ENCODE peak calls at places on chromosomes 3 and 15, in four cellular contexts. O is left ventricle myocardium inferior, Z is adrenal gland, K is ovary. X is an unnamed sample. For H3K9me3 and H3K36me3, the result is how much of the 10 kb centered on the place peaks cover.

GRCh38 chr3:72343078-72343477 is 505.2 kb downstream of the SHQ1 start:
- DNase-seq in O (no peak), Z (no peak), K (no peak), X (no peak)

GRCh38 chr3:184908859-184909258 is 96.9 kb downstream of the VPS8 start:
- DNase-seq in O (no peak), Z (no peak), K (no peak), X (no peak)

GRCh38 chr15:74709011-74709410 is 13.2 kb upstream of the EDC3 start:
- DNase-seq in O (no peak), Z (no peak), K (no peak), X (no peak)

GRCh38 chr3:123089611-123090301 is 22.9 kb downstream of the PDIA5 start:
- DNase-seq in O (peak), Z (peak), K (peak), X (no peak)

GRCh38 chr3:42839616-42840015 is 30.4 kb downstream of the ACKR2 start:
- DNase-seq in O (no peak), Z (peak), K (no peak), X (peak)

GRCh38 chr3:11498646-11499045 is 145.1 kb downstream of the VGLL4 start:
- DNase-seq in O (peak), Z (peak), K (peak), X (peak)

GRCh38 chr3:53222183-53222901 is 33.5 kb downstream of the TKT start:
- DNase-seq in O (no peak), Z (no peak), K (no peak), X (no peak)

GRCh38 chr15:69554321-69554961 is 101.8 kb downstream of the RPLP1 start:
- DNase-seq in O (no peak), Z (no peak), K (no peak), X (no peak)

GRCh38 chr15:45386974-45387373 is 8.6 kb upstream of the GATM start:
- DNase-seq in O (no peak), Z (no peak), K (no peak), X (no peak)

GRCh38 chr15:67358812-67359211 is 104.2 kb downstream of the IQCH start:
- DNase-seq in O (no peak), Z (no peak), K (no peak), X (no peak)

GRCh38 chr3:930866-931265 is 162.0 kb upstream of the CNTN6 start:
- DNase-seq in O (no peak), Z (no peak), K (no peak), X (no peak)

DNA sequence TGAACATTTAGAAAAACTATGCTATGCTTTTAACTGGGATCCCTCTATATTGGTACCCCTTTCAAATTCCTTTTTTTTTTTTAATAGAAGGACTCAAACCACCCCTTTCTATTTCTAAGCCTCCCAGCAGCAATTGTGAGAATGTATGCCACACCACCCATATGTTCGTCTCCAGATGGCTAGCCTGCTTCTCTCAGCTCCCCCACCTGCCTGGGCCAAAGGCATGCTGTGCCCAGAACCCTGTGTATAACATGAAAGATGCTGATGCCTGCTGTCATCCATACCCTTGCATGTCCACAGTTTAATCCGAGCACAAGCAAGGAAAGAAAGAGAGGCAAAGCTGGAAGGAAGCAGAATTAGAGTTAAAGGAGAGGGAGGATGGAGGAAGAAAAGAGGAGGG is 159.5 kb upstream of the CNTN6 start:
- DNase-seq in O (no peak), Z (no peak), K (no peak), X (no peak)
- H3K9me3 ChIP-seq in O (under half), Z (under half), K (under half), X (under half)

GRCh38 chr3:49053543-49053942 is 24.3 kb upstream of the IMPDH2 start:
- DNase-seq in O (no peak), Z (no peak), K (no peak), X (no peak)

GRCh38 chr3:49054344-49054862 is 25.2 kb upstream of the IMPDH2 start:
- DNase-seq in O (no peak), Z (no peak), K (no peak), X (no peak)

GRCh38 chr3:49057268-49057667 is 28.1 kb upstream of the IMPDH2 start:
- DNase-seq in O (no peak), Z (no peak), K (no peak), X (no peak)

DNA sequence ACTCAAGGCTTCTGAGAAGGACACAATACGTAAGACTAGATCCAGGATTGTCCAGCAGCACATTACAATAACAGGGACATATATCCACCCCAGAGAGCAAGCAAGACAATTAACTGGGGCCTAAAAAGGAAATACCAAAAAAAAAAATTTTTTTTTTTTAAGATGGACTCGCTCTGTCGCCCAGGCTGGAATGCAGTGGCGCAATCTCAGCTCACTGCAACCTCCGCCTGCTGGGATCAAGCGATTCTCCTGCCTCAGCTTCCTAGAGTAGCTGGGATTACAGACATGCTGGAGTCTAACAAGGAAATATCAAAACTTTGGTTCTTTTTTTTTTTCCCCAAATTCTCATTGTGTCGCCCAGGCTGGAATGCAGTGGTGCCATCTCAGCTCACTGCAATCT is 28.8 kb upstream of the IMPDH2 start:
- DNase-seq in O (no peak), Z (no peak), K (no peak), X (no peak)
- H3K36me3 ChIP-seq in O (half or more), Z (half or more), K (under half), X (under half)

GRCh38 chr15:58021332-58022230 is 43.9 kb downstream of the ALDH1A2 start:
- DNase-seq in O (no peak), Z (no peak), K (no peak), X (no peak)

GRCh38 chr15:58026552-58026951 is 39.0 kb downstream of the ALDH1A2 start:
- DNase-seq in O (no peak), Z (no peak), K (no peak), X (no peak)

DNA sequence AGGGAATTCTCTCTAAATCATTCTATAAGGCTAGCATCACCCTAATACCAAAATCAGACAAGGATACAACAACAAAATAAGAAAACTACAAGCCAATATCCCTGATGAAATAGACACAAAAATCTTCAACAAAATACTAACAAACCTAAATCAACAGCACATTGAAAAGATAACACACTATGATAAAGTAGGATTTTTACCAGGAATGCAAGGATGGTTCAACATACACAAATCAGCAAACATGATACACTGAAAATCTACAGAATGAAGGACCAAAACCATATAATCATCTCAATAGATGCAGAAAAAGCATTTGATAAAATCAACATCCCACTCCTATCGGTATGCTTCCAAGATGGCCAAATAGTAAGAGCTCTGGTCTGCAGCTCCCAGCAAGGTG is 39.5 kb downstream of the ALDH1A2 start:
- DNase-seq in O (no peak), Z (no peak), K (no peak), X (no peak)
- H3K9me3 ChIP-seq in O (half or more), Z (under half), K (under half), X (under half)

DNA sequence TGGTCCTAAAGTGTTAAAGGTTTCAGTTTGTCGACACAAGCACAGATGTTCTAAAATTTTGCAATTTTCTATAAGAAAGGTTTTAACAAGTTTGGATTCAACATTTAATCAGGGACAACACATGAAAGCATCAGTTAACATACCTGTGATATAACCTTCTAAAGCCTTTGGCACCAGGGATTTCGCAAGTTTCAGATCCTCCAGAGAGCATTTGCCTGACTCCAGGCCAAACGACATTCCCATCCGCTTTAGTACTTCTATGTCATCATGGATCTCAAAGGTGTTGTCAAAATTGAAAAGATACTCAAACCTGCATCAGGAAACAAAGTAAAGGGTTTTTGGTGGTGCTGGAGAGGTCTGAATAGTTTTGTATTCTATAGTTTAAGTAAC is 83.1 kb downstream of the ATP1B3 start:
- DNase-seq in O (no peak), Z (no peak), K (no peak), X (no peak)
- H3K36me3 ChIP-seq in O (under half), Z (under half), K (under half), X (under half)

GRCh38 chr3:166582231-166582630 is 745.0 kb upstream of the BCHE start:
- DNase-seq in O (no peak), Z (no peak), K (no peak), X (no peak)
- H3K9me3 ChIP-seq in O (under half), Z (under half), K (under half), X (under half)

DNA sequence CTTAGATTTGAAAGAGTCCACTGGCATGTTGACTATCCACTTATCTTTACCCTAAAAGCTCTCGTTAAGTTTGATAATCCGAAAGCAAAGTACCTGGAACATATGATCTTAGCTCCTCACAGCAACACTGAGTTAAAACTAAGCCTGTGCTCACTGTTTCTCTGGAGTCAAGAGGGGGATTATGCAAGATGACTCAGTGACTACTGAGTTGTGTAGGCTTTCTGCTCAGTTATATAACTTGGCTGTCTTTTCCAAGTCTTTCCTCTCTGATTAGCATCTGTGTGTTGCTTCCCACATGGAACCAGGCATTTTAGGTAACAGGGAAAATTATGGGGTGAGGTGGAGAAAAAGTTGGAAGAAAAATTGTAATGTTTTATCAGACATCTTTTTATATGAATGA is 31.2 kb upstream of the MYO5C start:
- DNase-seq in O (no peak), Z (no peak), K (no peak), X (no peak)
- H3K36me3 ChIP-seq in O (under half), Z (under half), K (under half), X (under half)

GRCh38 chr15:100516592-100517489 is 11.9 kb downstream of the CERS3 start:
- DNase-seq in O (no peak), Z (no peak), K (no peak), X (no peak)
- H3K9me3 ChIP-seq in O (under half), Z (under half), K (under half), X (under half)

GRCh38 chr15:58463815-58464697 is 32.3 kb downstream of the LIPC start:
- DNase-seq in O (no peak), Z (no peak), K (no peak), X (no peak)
- H3K36me3 ChIP-seq in O (under half), Z (under half), K (under half), X (under half)

X was measured in cardiac muscle cell.